ENCODE peak calls at places on chromosomes 6 and 20, in five cellular contexts. One of them, this sample, is unnamed.

GRCh38 chr6:40695114-40695513 is 108.0 kb upstream of the LRFN2 start:
- DNase-seq in tibial artery: no peak
- DNase-seq in activated CD8-positive, alpha-beta memory T cell treated with anti-CD3 and anti-CD28 coated beads, Interleukin-2, amount 50 U/mL, for 48 hours: no peak
- DNase-seq in NCI-H748 treated with DMSO at 0.1 percent for 48 hours: no peak
- DNase-seq in K562: no peak
- DNase-seq in this sample: peak; percentile 15

GRCh38 chr6:22717906-22718305 is 148.5 kb downstream of the HDGFL1 start:
- DNase-seq in tibial artery: no peak
- DNase-seq in activated CD8-positive, alpha-beta memory T cell treated with anti-CD3 and anti-CD28 coated beads, Interleukin-2, amount 50 U/mL, for 48 hours: no peak
- DNase-seq in NCI-H748 treated with DMSO at 0.1 percent for 48 hours: peak; percentile 97
- DNase-seq in K562: no peak
- DNase-seq in this sample: no peak

GRCh38 chr6:14276667-14277404 is 159.3 kb downstream of the CD83 start:
- DNase-seq in tibial artery: no peak
- DNase-seq in activated CD8-positive, alpha-beta memory T cell treated with anti-CD3 and anti-CD28 coated beads, Interleukin-2, amount 50 U/mL, for 48 hours: no peak
- DNase-seq in NCI-H748 treated with DMSO at 0.1 percent for 48 hours: no peak
- DNase-seq in K562: no peak
- DNase-seq in this sample: peak; percentile 71

GRCh38 chr6:168047841-168048723 is 30.9 kb downstream of the FRMD1 start:
- DNase-seq in tibial artery: no peak
- DNase-seq in activated CD8-positive, alpha-beta memory T cell treated with anti-CD3 and anti-CD28 coated beads, Interleukin-2, amount 50 U/mL, for 48 hours: no peak
- DNase-seq in NCI-H748 treated with DMSO at 0.1 percent for 48 hours: no peak
- DNase-seq in K562: no peak
- DNase-seq in this sample: no peak

GRCh38 chr6:166496460-166496859 is 90.0 kb downstream of the RAMACL start:
- DNase-seq in tibial artery: no peak
- DNase-seq in activated CD8-positive, alpha-beta memory T cell treated with anti-CD3 and anti-CD28 coated beads, Interleukin-2, amount 50 U/mL, for 48 hours: no peak
- DNase-seq in NCI-H748 treated with DMSO at 0.1 percent for 48 hours: no peak
- DNase-seq in K562: no peak
- DNase-seq in this sample: no peak

GRCh38 chr6:7267521-7268091 is 45.4 kb downstream of the SSR1 start:
- DNase-seq in tibial artery: peak; percentile 75
- DNase-seq in activated CD8-positive, alpha-beta memory T cell treated with anti-CD3 and anti-CD28 coated beads, Interleukin-2, amount 50 U/mL, for 48 hours: peak; percentile 48
- DNase-seq in NCI-H748 treated with DMSO at 0.1 percent for 48 hours: no peak
- DNase-seq in K562: no peak
- DNase-seq in this sample: no peak

GRCh38 chr6:145012039-145012662 is 723.2 kb downstream of the EPM2A start:
- DNase-seq in tibial artery: no peak
- DNase-seq in activated CD8-positive, alpha-beta memory T cell treated with anti-CD3 and anti-CD28 coated beads, Interleukin-2, amount 50 U/mL, for 48 hours: no peak
- DNase-seq in NCI-H748 treated with DMSO at 0.1 percent for 48 hours: no peak
- DNase-seq in K562: no peak
- DNase-seq in this sample: no peak

GRCh38 chr6:34179106-34179720 is 33.3 kb upstream of the GRM4 start:
- DNase-seq in tibial artery: no peak
- DNase-seq in activated CD8-positive, alpha-beta memory T cell treated with anti-CD3 and anti-CD28 coated beads, Interleukin-2, amount 50 U/mL, for 48 hours: peak; percentile 50
- DNase-seq in NCI-H748 treated with DMSO at 0.1 percent for 48 hours: no peak
- DNase-seq in K562: peak; percentile 16
- DNase-seq in this sample: no peak

GRCh38 chr20:59386819-59387218 is 86.4 kb downstream of the EDN3 start:
- DNase-seq in tibial artery: no peak
- DNase-seq in activated CD8-positive, alpha-beta memory T cell treated with anti-CD3 and anti-CD28 coated beads, Interleukin-2, amount 50 U/mL, for 48 hours: no peak
- DNase-seq in NCI-H748 treated with DMSO at 0.1 percent for 48 hours: no peak
- DNase-seq in K562: no peak
- DNase-seq in this sample: no peak

GRCh38 chr6:40803897-40804702 is 216.9 kb upstream of the LRFN2 start:
- DNase-seq in tibial artery: no peak
- DNase-seq in activated CD8-positive, alpha-beta memory T cell treated with anti-CD3 and anti-CD28 coated beads, Interleukin-2, amount 50 U/mL, for 48 hours: no peak
- DNase-seq in NCI-H748 treated with DMSO at 0.1 percent for 48 hours: no peak
- DNase-seq in K562: no peak
- DNase-seq in this sample: no peak

GRCh38 chr6:139608872-139609271 is 234.4 kb upstream of the CITED2 start:
- DNase-seq in tibial artery: no peak
- DNase-seq in activated CD8-positive, alpha-beta memory T cell treated with anti-CD3 and anti-CD28 coated beads, Interleukin-2, amount 50 U/mL, for 48 hours: no peak
- DNase-seq in NCI-H748 treated with DMSO at 0.1 percent for 48 hours: no peak
- DNase-seq in K562: no peak
- DNase-seq in this sample: no peak

GRCh38 chr20:24582373-24583168 is 113.1 kb downstream of the SYNDIG1 start:
- DNase-seq in tibial artery: no peak
- DNase-seq in activated CD8-positive, alpha-beta memory T cell treated with anti-CD3 and anti-CD28 coated beads, Interleukin-2, amount 50 U/mL, for 48 hours: no peak
- DNase-seq in NCI-H748 treated with DMSO at 0.1 percent for 48 hours: no peak
- DNase-seq in K562: no peak
- DNase-seq in this sample: no peak

GRCh38 chr6:42100029-42100901 is 42.2 kb downstream of the C6orf132 start:
- DNase-seq in tibial artery: no peak
- DNase-seq in activated CD8-positive, alpha-beta memory T cell treated with anti-CD3 and anti-CD28 coated beads, Interleukin-2, amount 50 U/mL, for 48 hours: peak; percentile 77
- DNase-seq in NCI-H748 treated with DMSO at 0.1 percent for 48 hours: no peak
- DNase-seq in K562: peak; percentile 65
- DNase-seq in this sample: no peak

GRCh38 chr6:166776571-166776970 is 149.5 kb upstream of the RPS6KA2 start:
- DNase-seq in tibial artery: no peak
- DNase-seq in activated CD8-positive, alpha-beta memory T cell treated with anti-CD3 and anti-CD28 coated beads, Interleukin-2, amount 50 U/mL, for 48 hours: peak; percentile 41
- DNase-seq in NCI-H748 treated with DMSO at 0.1 percent for 48 hours: peak; percentile 22
- DNase-seq in K562: no peak
- DNase-seq in this sample: no peak

GRCh38 chr6:142551145-142551811 is 249.5 kb downstream of the ADGRG6 start:
- DNase-seq in tibial artery: no peak
- DNase-seq in activated CD8-positive, alpha-beta memory T cell treated with anti-CD3 and anti-CD28 coated beads, Interleukin-2, amount 50 U/mL, for 48 hours: peak; percentile 68
- DNase-seq in NCI-H748 treated with DMSO at 0.1 percent for 48 hours: no peak
- DNase-seq in K562: no peak
- DNase-seq in this sample: no peak

GRCh38 chr6:122697458-122697857 is 82.1 kb upstream of the FABP7 start:
- DNase-seq in tibial artery: no peak
- DNase-seq in activated CD8-positive, alpha-beta memory T cell treated with anti-CD3 and anti-CD28 coated beads, Interleukin-2, amount 50 U/mL, for 48 hours: no peak
- DNase-seq in NCI-H748 treated with DMSO at 0.1 percent for 48 hours: no peak
- DNase-seq in K562: no peak
- DNase-seq in this sample: no peak

GRCh38 chr20:10893331-10893730 is 219.5 kb upstream of the JAG1 start:
- DNase-seq in tibial artery: no peak
- DNase-seq in activated CD8-positive, alpha-beta memory T cell treated with anti-CD3 and anti-CD28 coated beads, Interleukin-2, amount 50 U/mL, for 48 hours: no peak
- DNase-seq in NCI-H748 treated with DMSO at 0.1 percent for 48 hours: no peak
- DNase-seq in K562: no peak
- DNase-seq in this sample: no peak

GRCh38 chr6:143060806-143061596 is at the start of gene AIG1:
- DNase-seq in tibial artery: peak; percentile 87
- DNase-seq in activated CD8-positive, alpha-beta memory T cell treated with anti-CD3 and anti-CD28 coated beads, Interleukin-2, amount 50 U/mL, for 48 hours: peak; percentile 82
- DNase-seq in NCI-H748 treated with DMSO at 0.1 percent for 48 hours: peak; percentile 18
- DNase-seq in K562: peak; percentile 91
- DNase-seq in this sample: no peak

GRCh38 chr6:36929152-36929551 is 25.4 kb upstream of the PI16 start:
- DNase-seq in tibial artery: no peak
- DNase-seq in activated CD8-positive, alpha-beta memory T cell treated with anti-CD3 and anti-CD28 coated beads, Interleukin-2, amount 50 U/mL, for 48 hours: no peak
- DNase-seq in NCI-H748 treated with DMSO at 0.1 percent for 48 hours: no peak
- DNase-seq in K562: no peak
- DNase-seq in this sample: no peak

GRCh38 chr6:26300043-26300331 is 65.0 kb upstream of the BTN3A2 start:
- DNase-seq in tibial artery: no peak
- DNase-seq in activated CD8-positive, alpha-beta memory T cell treated with anti-CD3 and anti-CD28 coated beads, Interleukin-2, amount 50 U/mL, for 48 hours: no peak
- DNase-seq in NCI-H748 treated with DMSO at 0.1 percent for 48 hours: no peak
- DNase-seq in K562: no peak
- DNase-seq in this sample: no peak

GRCh38 chr6:38591451-38591850 is 48.3 kb downstream of the BTBD9 start:
- DNase-seq in tibial artery: no peak
- DNase-seq in activated CD8-positive, alpha-beta memory T cell treated with anti-CD3 and anti-CD28 coated beads, Interleukin-2, amount 50 U/mL, for 48 hours: no peak
- DNase-seq in NCI-H748 treated with DMSO at 0.1 percent for 48 hours: no peak
- DNase-seq in K562: no peak
- DNase-seq in this sample: no peak

GRCh38 chr20:1033751-1034419 is 31.8 kb upstream of the RSPO4 start:
- DNase-seq in tibial artery: no peak
- DNase-seq in activated CD8-positive, alpha-beta memory T cell treated with anti-CD3 and anti-CD28 coated beads, Interleukin-2, amount 50 U/mL, for 48 hours: no peak
- DNase-seq in NCI-H748 treated with DMSO at 0.1 percent for 48 hours: no peak
- DNase-seq in K562: peak; percentile 17
- DNase-seq in this sample: no peak

GRCh38 chr20:36936341-36936740 is 15.2 kb downstream of the SAMHD1 start:
- DNase-seq in tibial artery: peak; percentile 41
- DNase-seq in activated CD8-positive, alpha-beta memory T cell treated with anti-CD3 and anti-CD28 coated beads, Interleukin-2, amount 50 U/mL, for 48 hours: peak; percentile 12
- DNase-seq in NCI-H748 treated with DMSO at 0.1 percent for 48 hours: no peak
- DNase-seq in K562: no peak
- DNase-seq in this sample: no peak

GRCh38 chr20:63957690-63958441 is 1.6 kb upstream of the UCKL1 start:
- DNase-seq in tibial artery: no peak
- DNase-seq in activated CD8-positive, alpha-beta memory T cell treated with anti-CD3 and anti-CD28 coated beads, Interleukin-2, amount 50 U/mL, for 48 hours: peak; percentile 73
- DNase-seq in NCI-H748 treated with DMSO at 0.1 percent for 48 hours: peak; percentile 76
- DNase-seq in K562: peak; percentile 65
- DNase-seq in this sample: peak; percentile 66

GRCh38 chr6:10014561-10014960 is 400.3 kb downstream of the TFAP2A start:
- DNase-seq in tibial artery: no peak
- DNase-seq in activated CD8-positive, alpha-beta memory T cell treated with anti-CD3 and anti-CD28 coated beads, Interleukin-2, amount 50 U/mL, for 48 hours: no peak
- DNase-seq in NCI-H748 treated with DMSO at 0.1 percent for 48 hours: no peak
- DNase-seq in K562: no peak
- DNase-seq in this sample: no peak

GRCh38 chr6:162576009-162576408 is 151.6 kb downstream of the PRKN start:
- DNase-seq in tibial artery: no peak
- DNase-seq in activated CD8-positive, alpha-beta memory T cell treated with anti-CD3 and anti-CD28 coated beads, Interleukin-2, amount 50 U/mL, for 48 hours: no peak
- DNase-seq in NCI-H748 treated with DMSO at 0.1 percent for 48 hours: no peak
- DNase-seq in K562: no peak
- DNase-seq in this sample: no peak

GRCh38 chr20:47557791-47558190 is 56.1 kb downstream of the NCOA3 start:
- DNase-seq in tibial artery: no peak
- DNase-seq in activated CD8-positive, alpha-beta memory T cell treated with anti-CD3 and anti-CD28 coated beads, Interleukin-2, amount 50 U/mL, for 48 hours: no peak
- DNase-seq in NCI-H748 treated with DMSO at 0.1 percent for 48 hours: no peak
- DNase-seq in K562: no peak
- DNase-seq in this sample: no peak

This sample was measured in MM.1S.